ENCODE peak calls at places on chromosomes 16 and 17, in ten cellular contexts. T is NCI-H1417; L is GM12865; P is hippocampal formation; U is 8988T; Q is activated effector memory CD4-positive, alpha-beta T cell treated with anti-CD3 and anti-CD28 coated beads, Interleukin-2, amount 50 U/mL, for 16 hours; X is NCI-H1930; Y is stimulated activated CD8-positive, alpha-beta memory T cell treated with anti-CD3 and anti-CD28 coated beads, Interleukin-12 subunit alpha, Interleukin-12 subunit beta, amount 100 ng/mL, for 4 hours; J is activated CD8-positive, alpha-beta T cell treated with anti-CD3 and anti-CD28 coated beads, Interleukin-2, amount 10 ng/mL, durations not matched to agents 7 days and 5 days; D is midbrain. S is an unnamed sample.

GRCh38 chr17:34156741-34157589 is 98.1 kb upstream of the CCL2 start:
- DNase-seq in L (no peak), U (no peak), Y (no peak), J (no peak), X (no peak), T (no peak), P (peak), Q (no peak), D (no peak), S (no peak)

GRCh38 chr16:495127-495748 is 32.3 kb upstream of the CAPN15 start:
- DNase-seq in J (peak), L (peak), P (no peak), D (no peak), Q (no peak), U (peak), X (no peak), T (peak), Y (no peak), S (no peak)

GRCh38 chr17:7060165-7060890 is 16.4 kb upstream of the SLC16A11 start:
- DNase-seq in Q (peak), J (no peak), D (no peak), X (no peak), U (peak), Y (no peak), P (no peak), T (no peak), L (no peak), S (no peak)

GRCh38 chr17:19785854-19786253 is 37.8 kb upstream of the ALDH3A1 start:
- DNase-seq in D (no peak), T (no peak), P (no peak), Q (no peak), L (no peak), J (no peak), X (no peak), Y (no peak), U (no peak), S (no peak)

GRCh38 chr17:80169784-80170500 is at the start of gene CARD14:
- DNase-seq in Y (no peak), J (no peak), U (no peak), X (no peak), Q (no peak), T (no peak), D (no peak), L (no peak), P (no peak), S (no peak)

GRCh38 chr16:66354321-66354854 is 12.1 kb upstream of the CDH5 start:
- DNase-seq in L (no peak), D (no peak), P (no peak), T (no peak), X (no peak), Y (no peak), Q (no peak), U (no peak), J (no peak), S (no peak)

GRCh38 chr16:57115504-57116182 is 23.3 kb downstream of the CPNE2 start:
- DNase-seq in U (no peak), D (peak), Y (no peak), T (peak), Q (no peak), P (peak), J (no peak), L (no peak), X (no peak), S (peak)

GRCh38 chr17:49339359-49339758 is 22.7 kb downstream of the ZNF652 start:
- DNase-seq in X (no peak), J (no peak), U (no peak), L (no peak), T (no peak), D (no peak), Q (no peak), Y (no peak), P (no peak), S (no peak)

GRCh38 chr17:61714300-61714699 is 123.3 kb upstream of the NACA2 start:
- DNase-seq in Q (no peak), L (no peak), J (no peak), Y (no peak), X (no peak), D (no peak), P (no peak), T (no peak), U (no peak), S (no peak)

GRCh38 chr17:66625321-66625767 is 209.6 kb upstream of the CACNG5 start:
- DNase-seq in D (peak), T (no peak), U (peak), X (no peak), Y (no peak), L (peak), P (peak), J (no peak), Q (no peak), S (peak)

GRCh38 chr17:73163043-73163442 is 1.8 kb upstream of the SSTR2 start:
- DNase-seq in D (no peak), Q (no peak), U (no peak), T (peak), J (no peak), X (no peak), Y (no peak), L (no peak), P (no peak), S (no peak)

GRCh38 chr17:28549274-28550132 is 2.9 kb downstream of the UNC119 start:
- DNase-seq in T (no peak), U (no peak), X (no peak), P (no peak), J (peak), L (peak), Q (peak), Y (peak), D (no peak), S (no peak)

GRCh38 chr16:48901712-48902374 is 291.9 kb upstream of the N4BP1 start:
- DNase-seq in T (no peak), Y (no peak), L (peak), Q (no peak), U (no peak), X (no peak), P (no peak), D (no peak), J (no peak), S (no peak)

GRCh38 chr16:89704281-89704680 is 2.8 kb upstream of the SPATA2L start:
- DNase-seq in X (no peak), T (no peak), Q (no peak), D (no peak), Y (no peak), P (no peak), J (no peak), L (peak), U (no peak), S (no peak)

S was measured in cerebellum.